ENCODE peak calls at places on chromosomes 6 and 20, in seven cellular contexts. E is AG04450, L is lower lobe of right lung, I is upper lobe of right lung, Q is heart left ventricle, W is transverse colon, F is AG09319. B is an unnamed sample.

GRCh38 chr6:67073938-67074337 is 1366.9 kb upstream of the EYS start:
- DNase-seq in L (no peak), F (no peak), E (no peak), W (no peak), Q (no peak), I (no peak), B (no peak)

GRCh38 chr6:123777554-123777953 is 26.1 kb upstream of the NKAIN2 start:
- DNase-seq in F (no peak), Q (no peak), L (no peak), W (no peak), E (no peak), I (no peak), B (no peak)

GRCh38 chr6:22029169-22029568 is 267.7 kb downstream of the PRL start:
- DNase-seq in L (no peak), E (no peak), Q (no peak), F (no peak), W (no peak), I (no peak), B (no peak)

GRCh38 chr6:117143647-117144046 is 121.7 kb upstream of the VGLL2 start:
- DNase-seq in I (no peak), W (no peak), F (no peak), Q (no peak), E (no peak), L (no peak), B (no peak)

GRCh38 chr6:90131614-90132423 is 164.8 kb downstream of the BACH2 start:
- DNase-seq in I (no peak), L (no peak), W (no peak), Q (peak), F (peak), E (peak), B (peak)

GRCh38 chr20:46253391-46253790 is 54.9 kb downstream of the CDH22 start:
- DNase-seq in F (no peak), L (no peak), I (no peak), W (peak), Q (no peak), E (no peak), B (no peak)

GRCh38 chr20:53159144-53159543 is 187.0 kb downstream of the TSHZ2 start:
- DNase-seq in F (no peak), E (no peak), Q (no peak), W (no peak), L (no peak), I (no peak), B (no peak)

GRCh38 chr20:11261533-11262000 is 587.8 kb upstream of the JAG1 start:
- DNase-seq in E (peak), W (no peak), I (no peak), Q (no peak), L (no peak), F (no peak), B (no peak)

GRCh38 chr20:51969191-51969590 is 166.9 kb upstream of the SALL4 start:
- DNase-seq in Q (no peak), I (no peak), W (no peak), E (no peak), F (no peak), L (no peak), B (no peak)

GRCh38 chr6:104596091-104596490 is 263.6 kb downstream of the HACE1 start:
- DNase-seq in F (no peak), L (no peak), E (no peak), Q (no peak), I (no peak), W (no peak), B (no peak)

GRCh38 chr6:37653933-37654565 is 43.6 kb downstream of the MDGA1 start:
- DNase-seq in E (no peak), Q (no peak), I (no peak), F (no peak), W (peak), L (no peak), B (peak)

GRCh38 chr6:108840919-108841318 is 7.3 kb upstream of the ARMC2 start:
- DNase-seq in Q (no peak), I (no peak), F (no peak), E (no peak), L (no peak), W (no peak), B (no peak)

GRCh38 chr6:108836061-108836460 is 12.2 kb upstream of the ARMC2 start:
- DNase-seq in Q (no peak), E (peak), F (no peak), W (no peak), I (no peak), L (no peak), B (no peak)

GRCh38 chr6:108839068-108839467 is 9.2 kb upstream of the ARMC2 start:
- DNase-seq in E (no peak), F (no peak), I (no peak), W (no peak), L (no peak), Q (no peak), B (no peak)

GRCh38 chr6:108837236-108837971 is 10.8 kb upstream of the ARMC2 start:
- DNase-seq in I (no peak), Q (no peak), F (no peak), L (no peak), E (no peak), W (no peak), B (no peak)

DNA sequence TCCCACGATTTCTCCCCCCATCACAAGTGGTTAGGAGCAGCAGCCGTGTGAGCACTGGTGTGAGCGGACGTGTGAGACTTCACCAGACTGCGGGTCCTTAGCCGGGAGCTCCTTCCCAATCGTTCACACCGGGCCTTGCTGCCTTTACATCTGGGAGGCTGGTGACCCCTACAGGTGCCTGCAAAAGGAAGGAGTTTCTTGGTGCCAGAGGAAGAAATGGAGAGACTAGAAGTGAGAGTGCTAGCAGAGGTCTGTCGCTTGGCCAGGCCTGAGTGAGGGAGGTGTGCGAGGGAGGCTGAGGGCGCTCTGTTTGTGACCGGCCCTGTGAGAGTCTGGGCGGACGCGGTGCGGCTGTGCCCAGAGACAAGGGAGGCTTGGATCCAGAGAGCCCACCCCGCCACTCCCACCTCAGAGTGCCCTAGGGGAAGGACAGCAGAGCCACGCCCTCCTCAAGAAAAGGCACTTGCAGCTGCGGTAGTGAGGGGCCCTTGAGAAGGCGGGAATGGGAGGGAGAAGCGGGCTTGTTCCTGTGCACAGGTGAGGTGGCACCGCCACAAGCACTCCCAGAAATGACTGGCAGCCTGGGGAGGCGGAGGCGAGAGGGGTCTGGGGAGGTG is 10.0 kb upstream of the ARMC2 start:
- DNase-seq in E (no peak), W (no peak), F (no peak), L (peak), Q (no peak), I (peak), B (no peak)
- TF ChIP-seq CTCF in E (peak), W (no peak), F (peak), L (no peak), Q (no peak), I (no peak), B (peak)

GRCh38 chr6:148578837-148579236 is 168.0 kb upstream of the UST start:
- DNase-seq in L (no peak), F (no peak), Q (no peak), E (no peak), I (no peak), W (no peak), B (no peak)

GRCh38 chr6:148573922-148574321 is 172.9 kb upstream of the UST start:
- DNase-seq in L (no peak), W (no peak), E (no peak), Q (no peak), I (no peak), F (no peak), B (no peak)

GRCh38 chr6:148580442-148580841 is 166.4 kb upstream of the UST start:
- DNase-seq in E (no peak), I (no peak), L (no peak), F (no peak), Q (no peak), W (no peak), B (no peak)

GRCh38 chr6:148577687-148578488 is 168.9 kb upstream of the UST start:
- DNase-seq in F (peak), L (peak), Q (peak), W (peak), E (peak), I (peak), B (peak)

GRCh38 chr6:148578489-148578814 is 168.4 kb upstream of the UST start:
- DNase-seq in F (no peak), L (no peak), Q (no peak), E (no peak), I (no peak), W (no peak), B (no peak)
- TF ChIP-seq CTCF in F (no peak), L (no peak), Q (peak), E (no peak), I (no peak), W (no peak), B (no peak)

DNA sequence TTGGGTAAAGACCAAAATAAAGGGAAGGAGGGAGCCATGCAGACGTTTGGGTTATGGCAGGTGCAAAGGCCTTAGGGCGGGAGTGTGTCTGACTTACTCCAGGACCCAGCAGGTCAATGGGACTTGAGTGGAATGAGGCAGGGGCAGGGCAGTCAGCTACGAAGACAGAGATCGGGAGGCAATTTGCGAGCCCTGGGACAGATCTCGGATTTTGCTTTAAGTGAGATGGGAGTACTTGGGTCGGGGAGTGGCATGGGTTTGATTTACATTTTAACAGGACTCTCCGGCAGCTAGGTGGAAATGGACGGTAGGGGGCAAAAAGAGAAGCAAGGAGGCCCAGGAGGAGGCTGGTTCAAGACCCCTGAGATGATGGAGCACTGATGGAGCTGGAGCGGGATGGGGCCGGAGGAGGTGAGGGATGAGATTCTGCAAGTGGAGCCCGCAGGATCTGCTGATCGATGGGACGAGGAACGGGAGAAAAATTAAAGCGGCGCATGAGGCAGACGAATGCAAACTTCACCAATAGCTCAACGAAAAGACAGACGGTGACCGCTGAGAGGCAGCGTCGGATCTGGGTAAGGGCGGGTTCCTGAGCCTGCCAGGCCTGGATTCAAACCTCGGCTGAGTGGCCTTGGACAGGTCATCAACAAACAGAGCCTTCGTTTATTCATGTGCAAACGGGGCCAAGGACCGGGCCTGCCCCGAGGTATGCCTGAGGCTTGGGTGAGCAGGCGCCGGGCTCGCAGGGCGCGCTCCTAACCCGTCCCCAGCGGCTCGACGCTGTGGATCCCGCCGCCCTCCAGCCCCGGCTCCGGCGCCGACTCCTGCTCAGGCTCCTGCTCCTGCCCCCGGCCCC is 774 bp upstream of the RBCK1 start:
- DNase-seq in F (peak), W (peak), Q (peak), I (peak), E (peak), L (peak), B (peak)
- TF ChIP-seq CTCF in F (peak), W (peak), Q (peak), I (peak), E (peak), L (peak), B (peak)

GRCh38 chr6:154276810-154277577 is 79.6 kb downstream of the IPCEF1 start:
- DNase-seq in L (no peak), W (no peak), I (no peak), Q (no peak), E (no peak), F (peak), B (no peak)
- TF ChIP-seq CTCF in L (peak), W (peak), I (peak), Q (peak), E (peak), F (peak), B (peak)

GRCh38 chr20:25224941-25225340 is 22.9 kb upstream of the PYGB start:
- DNase-seq in F (no peak), L (no peak), E (no peak), W (no peak), I (no peak), Q (no peak), B (no peak)

GRCh38 chr20:25221592-25222460 is 26.1 kb upstream of the PYGB start:
- DNase-seq in Q (peak), E (no peak), F (no peak), I (no peak), L (no peak), W (no peak), B (no peak)

GRCh38 chr20:25223765-25224720 is 23.8 kb upstream of the PYGB start:
- DNase-seq in Q (no peak), W (no peak), E (no peak), L (no peak), F (no peak), I (no peak), B (no peak)

GRCh38 chr20:25222461-25223178 is 25.3 kb upstream of the PYGB start:
- DNase-seq in F (no peak), E (no peak), W (no peak), L (no peak), I (no peak), Q (peak), B (no peak)

GRCh38 chr20:25223179-25223661 is 24.7 kb upstream of the PYGB start:
- DNase-seq in I (no peak), E (peak), L (no peak), Q (no peak), F (peak), W (peak), B (peak)
- TF ChIP-seq CTCF in I (no peak), E (peak), L (no peak), Q (no peak), F (peak), W (no peak), B (peak)

DNA sequence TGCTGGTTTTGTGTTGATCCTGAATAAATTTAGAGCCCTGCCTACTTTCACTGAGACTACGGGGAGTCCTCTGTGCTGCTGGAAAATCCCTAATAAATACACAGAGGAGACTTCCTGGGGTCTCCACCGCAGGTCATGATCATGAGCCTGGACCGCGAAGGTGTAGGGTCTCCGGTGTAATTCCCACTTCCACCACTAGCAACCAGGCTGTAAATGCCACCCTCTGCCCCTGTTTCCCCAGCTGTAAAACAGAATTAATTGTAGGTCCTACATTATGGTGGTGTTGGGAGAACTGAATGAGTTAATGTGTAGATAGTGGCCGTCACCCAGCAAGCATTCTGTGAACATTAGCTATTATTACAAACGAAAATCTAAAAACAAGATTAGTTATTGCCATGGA is 191.6 kb upstream of the THBS2 start:
- DNase-seq in Q (no peak), E (no peak), I (no peak), L (no peak), W (no peak), F (no peak), B (no peak)
- TF ChIP-seq CTCF in Q (peak), E (peak), I (peak), L (no peak), W (no peak), F (no peak), B (no peak)

DNA sequence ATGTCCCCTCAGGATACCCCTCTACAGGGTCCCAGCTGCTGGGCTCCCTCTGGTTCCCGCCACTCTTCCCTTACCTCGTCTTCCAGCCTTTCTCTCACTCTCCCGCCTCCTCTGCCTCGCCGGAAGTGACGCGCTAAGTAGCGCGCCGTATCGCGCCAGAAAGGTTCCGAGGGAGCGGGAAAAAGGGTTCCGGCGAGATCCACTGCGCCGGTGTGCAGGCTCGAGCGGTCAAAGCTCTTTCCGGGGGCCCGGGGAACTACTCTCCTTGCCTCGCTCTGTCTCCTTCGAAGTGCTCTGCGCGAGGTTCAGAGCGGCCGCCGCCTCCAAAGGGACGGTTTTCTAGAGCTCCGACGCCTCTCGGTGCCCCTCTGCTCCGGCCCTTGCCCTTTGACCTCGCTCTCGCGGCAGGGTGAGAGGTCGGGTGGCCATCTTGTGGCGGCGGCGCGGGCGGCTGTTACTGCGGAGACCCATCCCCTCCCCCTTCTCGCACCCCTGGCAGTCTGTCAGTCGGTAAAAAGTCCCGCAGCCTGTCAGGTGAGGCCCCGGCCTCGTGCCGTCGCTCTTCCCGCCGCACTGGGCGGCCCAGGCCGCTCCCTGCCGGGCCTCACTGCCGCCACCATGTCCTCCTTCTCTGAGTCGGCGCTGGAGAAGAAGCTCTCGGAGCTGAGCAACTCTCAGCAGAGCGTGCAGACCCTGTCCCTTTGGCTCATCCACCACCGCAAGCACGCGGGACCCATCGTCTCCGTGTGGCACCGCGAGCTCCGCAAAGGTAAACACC is at the start of the genes RPRD1B and TTI1:
- DNase-seq in E (peak), Q (peak), L (peak), F (peak), W (peak), I (peak), B (peak)
- TF ChIP-seq CTCF in E (peak), Q (no peak), L (no peak), F (no peak), W (peak), I (no peak), B (no peak)

GRCh38 chr6:111873178-111874029 is at the start of gene FYN:
- DNase-seq in W (peak), Q (peak), E (peak), I (peak), F (peak), L (peak), B (peak)
- TF ChIP-seq CTCF in W (peak), Q (peak), E (peak), I (peak), F (peak), L (peak), B (no peak)

B was measured in HFF-Myc.